ENCODE peak calls at places on chromosomes 2 and 18, in eight cellular contexts. One of them, this sample, is unnamed.

GRCh38 chr18:69484699-69485396 is 84.2 kb downstream of the DOK6 start:
- DNase-seq in effector memory CD8-positive, alpha-beta T cell: no peak
- DNase-seq in heart left ventricle: no peak
- DNase-seq in amniotic stem cell: no peak
- DNase-seq in astrocyte of the spinal cord: peak; percentile 45
- DNase-seq in GM13977: no peak
- DNase-seq in hypothalamus: no peak
- DNase-seq in A172: peak; percentile 5
- DNase-seq in this sample: no peak

GRCh38 chr2:222108957-222109595 is 189.7 kb downstream of the PAX3 start:
- DNase-seq in heart left ventricle: no peak
- DNase-seq in GM13977: no peak
- DNase-seq in A172: no peak
- DNase-seq in amniotic stem cell: no peak
- DNase-seq in hypothalamus: no peak
- DNase-seq in astrocyte of the spinal cord: no peak
- DNase-seq in effector memory CD8-positive, alpha-beta T cell: no peak
- DNase-seq in this sample: no peak

GRCh38 chr18:45621068-45621511 is 5.8 kb downstream of the SLC14A2 start:
- DNase-seq in hypothalamus: no peak
- DNase-seq in effector memory CD8-positive, alpha-beta T cell: peak; percentile 35
- DNase-seq in heart left ventricle: no peak
- DNase-seq in GM13977: peak; percentile 66
- DNase-seq in A172: no peak
- DNase-seq in astrocyte of the spinal cord: peak; percentile 52
- DNase-seq in amniotic stem cell: no peak
- DNase-seq in this sample: peak; percentile 56

GRCh38 chr2:106885981-106886915 is at the start of gene ST6GAL2:
- DNase-seq in GM13977: peak; percentile 25
- DNase-seq in astrocyte of the spinal cord: peak; percentile 37
- DNase-seq in A172: no peak
- DNase-seq in effector memory CD8-positive, alpha-beta T cell: no peak
- DNase-seq in hypothalamus: no peak
- DNase-seq in amniotic stem cell: no peak
- DNase-seq in heart left ventricle: peak; percentile 52
- DNase-seq in this sample: no peak

GRCh38 chr2:37985333-37985732 is 60.2 kb downstream of the RMDN2 start:
- DNase-seq in GM13977: peak; percentile 38
- DNase-seq in astrocyte of the spinal cord: peak; percentile 61
- DNase-seq in amniotic stem cell: no peak
- DNase-seq in effector memory CD8-positive, alpha-beta T cell: no peak
- DNase-seq in hypothalamus: no peak
- DNase-seq in A172: peak; percentile 13
- DNase-seq in heart left ventricle: no peak
- DNase-seq in this sample: no peak

GRCh38 chr2:230987137-230988020 is 8.5 kb upstream of the SPATA3 start:
- DNase-seq in A172: peak; percentile 56
- DNase-seq in effector memory CD8-positive, alpha-beta T cell: peak; percentile 79
- DNase-seq in GM13977: peak; percentile 92
- DNase-seq in astrocyte of the spinal cord: peak; percentile 61
- DNase-seq in amniotic stem cell: peak; percentile 8
- DNase-seq in hypothalamus: peak; percentile 42
- DNase-seq in heart left ventricle: peak; percentile 90
- DNase-seq in this sample: peak; percentile 63

GRCh38 chr2:234306426-234307173 is 190.3 kb downstream of the ARL4C start:
- DNase-seq in astrocyte of the spinal cord: no peak
- DNase-seq in hypothalamus: no peak
- DNase-seq in amniotic stem cell: no peak
- DNase-seq in A172: no peak
- DNase-seq in heart left ventricle: no peak
- DNase-seq in GM13977: no peak
- DNase-seq in effector memory CD8-positive, alpha-beta T cell: no peak
- DNase-seq in this sample: no peak

GRCh38 chr2:239285071-239285931 is 115.5 kb downstream of the HDAC4 start:
- DNase-seq in heart left ventricle: no peak
- DNase-seq in A172: no peak
- DNase-seq in effector memory CD8-positive, alpha-beta T cell: no peak
- DNase-seq in amniotic stem cell: no peak
- DNase-seq in GM13977: peak; percentile 66
- DNase-seq in astrocyte of the spinal cord: no peak
- DNase-seq in hypothalamus: no peak
- DNase-seq in this sample: no peak

GRCh38 chr2:241796610-241797138 is 12.3 kb upstream of the NEU4 start:
- DNase-seq in hypothalamus: no peak
- DNase-seq in A172: no peak
- DNase-seq in amniotic stem cell: no peak
- DNase-seq in astrocyte of the spinal cord: no peak
- DNase-seq in heart left ventricle: no peak
- DNase-seq in effector memory CD8-positive, alpha-beta T cell: peak; percentile 1
- DNase-seq in GM13977: peak; percentile 8
- DNase-seq in this sample: no peak

GRCh38 chr2:181431674-181432073 is 25.5 kb upstream of the ITGA4 start:
- DNase-seq in astrocyte of the spinal cord: no peak
- DNase-seq in hypothalamus: no peak
- DNase-seq in GM13977: no peak
- DNase-seq in effector memory CD8-positive, alpha-beta T cell: no peak
- DNase-seq in amniotic stem cell: no peak
- DNase-seq in heart left ventricle: no peak
- DNase-seq in A172: no peak
- DNase-seq in this sample: no peak

GRCh38 chr2:10036095-10036879 is 7.1 kb upstream of the KLF11 start:
- DNase-seq in A172: peak; percentile 98
- DNase-seq in effector memory CD8-positive, alpha-beta T cell: peak; percentile 47
- DNase-seq in heart left ventricle: peak; percentile 84
- DNase-seq in amniotic stem cell: peak; percentile 54
- DNase-seq in GM13977: no peak
- DNase-seq in hypothalamus: peak; percentile 62
- DNase-seq in astrocyte of the spinal cord: peak; percentile 59
- DNase-seq in this sample: peak; percentile 70

GRCh38 chr2:55155764-55156221 is 76.3 kb downstream of the CLHC1 start:
- DNase-seq in astrocyte of the spinal cord: peak; percentile 84
- DNase-seq in hypothalamus: no peak
- DNase-seq in amniotic stem cell: peak; percentile 55
- DNase-seq in heart left ventricle: no peak
- DNase-seq in GM13977: no peak
- DNase-seq in A172: peak; percentile 48
- DNase-seq in effector memory CD8-positive, alpha-beta T cell: no peak
- DNase-seq in this sample: no peak

GRCh38 chr2:191646612-191646902 is 31.4 kb upstream of the NABP1 start:
- DNase-seq in amniotic stem cell: no peak
- DNase-seq in hypothalamus: no peak
- DNase-seq in heart left ventricle: no peak
- DNase-seq in effector memory CD8-positive, alpha-beta T cell: no peak
- DNase-seq in astrocyte of the spinal cord: no peak
- DNase-seq in GM13977: no peak
- DNase-seq in A172: no peak
- DNase-seq in this sample: no peak

GRCh38 chr2:37523861-37524362 is 147.5 kb downstream of the CDC42EP3 start:
- DNase-seq in astrocyte of the spinal cord: peak; percentile 57
- DNase-seq in heart left ventricle: no peak
- DNase-seq in GM13977: no peak
- DNase-seq in effector memory CD8-positive, alpha-beta T cell: no peak
- DNase-seq in hypothalamus: no peak
- DNase-seq in amniotic stem cell: no peak
- DNase-seq in A172: peak; percentile 36
- DNase-seq in this sample: peak; percentile 56

GRCh38 chr2:129812071-129812470 is 167.4 kb upstream of the RAB6C start:
- DNase-seq in astrocyte of the spinal cord: no peak
- DNase-seq in heart left ventricle: no peak
- DNase-seq in effector memory CD8-positive, alpha-beta T cell: no peak
- DNase-seq in GM13977: peak; percentile 34
- DNase-seq in hypothalamus: no peak
- DNase-seq in A172: no peak
- DNase-seq in amniotic stem cell: no peak
- DNase-seq in this sample: no peak

GRCh38 chr18:303578-303977 is 35.7 kb upstream of the THOC1 start:
- DNase-seq in effector memory CD8-positive, alpha-beta T cell: no peak
- DNase-seq in heart left ventricle: no peak
- DNase-seq in GM13977: no peak
- DNase-seq in hypothalamus: no peak
- DNase-seq in amniotic stem cell: no peak
- DNase-seq in astrocyte of the spinal cord: no peak
- DNase-seq in A172: no peak
- DNase-seq in this sample: no peak

GRCh38 chr2:18209934-18210639 is 331.6 kb downstream of the KCNS3 start:
- DNase-seq in GM13977: no peak
- DNase-seq in hypothalamus: no peak
- DNase-seq in A172: peak; percentile 87
- DNase-seq in amniotic stem cell: no peak
- DNase-seq in heart left ventricle: no peak
- DNase-seq in effector memory CD8-positive, alpha-beta T cell: no peak
- DNase-seq in astrocyte of the spinal cord: peak; percentile 79
- DNase-seq in this sample: no peak

GRCh38 chr18:75176849-75177248 is 32.1 kb downstream of the PTGR3 start:
- DNase-seq in GM13977: no peak
- DNase-seq in heart left ventricle: no peak
- DNase-seq in effector memory CD8-positive, alpha-beta T cell: no peak
- DNase-seq in A172: no peak
- DNase-seq in hypothalamus: no peak
- DNase-seq in astrocyte of the spinal cord: no peak
- DNase-seq in amniotic stem cell: no peak
- DNase-seq in this sample: no peak

GRCh38 chr2:71299507-71299906 is 32.1 kb upstream of the ZNF638 start:
- DNase-seq in amniotic stem cell: peak; percentile 7
- DNase-seq in astrocyte of the spinal cord: peak; percentile 55
- DNase-seq in hypothalamus: no peak
- DNase-seq in GM13977: peak; percentile 50
- DNase-seq in A172: peak; percentile 33
- DNase-seq in heart left ventricle: no peak
- DNase-seq in effector memory CD8-positive, alpha-beta T cell: peak; percentile 12
- DNase-seq in this sample: no peak

GRCh38 chr2:52931660-52932059 is 835.9 kb upstream of the CHAC2 start:
- DNase-seq in hypothalamus: no peak
- DNase-seq in astrocyte of the spinal cord: no peak
- DNase-seq in GM13977: no peak
- DNase-seq in effector memory CD8-positive, alpha-beta T cell: no peak
- DNase-seq in amniotic stem cell: no peak
- DNase-seq in heart left ventricle: no peak
- DNase-seq in A172: no peak
- DNase-seq in this sample: no peak

GRCh38 chr2:228039752-228040534 is 141.5 kb downstream of the SPHKAP start:
- DNase-seq in effector memory CD8-positive, alpha-beta T cell: no peak
- DNase-seq in astrocyte of the spinal cord: peak; percentile 22
- DNase-seq in hypothalamus: no peak
- DNase-seq in heart left ventricle: no peak
- DNase-seq in A172: peak; percentile 22
- DNase-seq in GM13977: peak; percentile 17
- DNase-seq in amniotic stem cell: no peak
- DNase-seq in this sample: no peak

GRCh38 chr2:49289711-49290110 is 135.4 kb upstream of the FSHR start:
- DNase-seq in GM13977: no peak
- DNase-seq in effector memory CD8-positive, alpha-beta T cell: no peak
- DNase-seq in amniotic stem cell: no peak
- DNase-seq in astrocyte of the spinal cord: no peak
- DNase-seq in heart left ventricle: no peak
- DNase-seq in A172: no peak
- DNase-seq in hypothalamus: no peak
- DNase-seq in this sample: no peak

GRCh38 chr2:182038579-182038978 is 52.9 kb downstream of the PPP1R1C start:
- DNase-seq in amniotic stem cell: peak; percentile 47
- DNase-seq in hypothalamus: no peak
- DNase-seq in heart left ventricle: no peak
- DNase-seq in astrocyte of the spinal cord: peak; percentile 56
- DNase-seq in GM13977: no peak
- DNase-seq in A172: peak; percentile 77
- DNase-seq in effector memory CD8-positive, alpha-beta T cell: no peak
- DNase-seq in this sample: no peak

GRCh38 chr2:37892436-37893114 is 32.5 kb upstream of the RMDN2 start:
- DNase-seq in amniotic stem cell: no peak
- DNase-seq in effector memory CD8-positive, alpha-beta T cell: no peak
- DNase-seq in hypothalamus: no peak
- DNase-seq in GM13977: peak; percentile 58
- DNase-seq in heart left ventricle: no peak
- DNase-seq in astrocyte of the spinal cord: no peak
- DNase-seq in A172: peak; percentile 37
- DNase-seq in this sample: no peak

GRCh38 chr2:198401644-198402043 is 597.3 kb downstream of the PLCL1 start:
- DNase-seq in effector memory CD8-positive, alpha-beta T cell: no peak
- DNase-seq in astrocyte of the spinal cord: no peak
- DNase-seq in amniotic stem cell: no peak
- DNase-seq in hypothalamus: no peak
- DNase-seq in A172: no peak
- DNase-seq in GM13977: no peak
- DNase-seq in heart left ventricle: no peak
- DNase-seq in this sample: no peak

GRCh38 chr2:183579686-183580085 is 455.4 kb downstream of the NUP35 start:
- DNase-seq in amniotic stem cell: no peak
- DNase-seq in hypothalamus: no peak
- DNase-seq in astrocyte of the spinal cord: no peak
- DNase-seq in effector memory CD8-positive, alpha-beta T cell: no peak
- DNase-seq in GM13977: no peak
- DNase-seq in heart left ventricle: no peak
- DNase-seq in A172: peak; percentile 40
- DNase-seq in this sample: no peak

GRCh38 chr2:69453475-69454129 is 16.4 kb upstream of the NFU1 start:
- DNase-seq in heart left ventricle: no peak
- DNase-seq in A172: no peak
- DNase-seq in amniotic stem cell: no peak
- DNase-seq in effector memory CD8-positive, alpha-beta T cell: no peak
- DNase-seq in GM13977: peak; percentile 49
- DNase-seq in hypothalamus: no peak
- DNase-seq in astrocyte of the spinal cord: no peak
- DNase-seq in this sample: no peak

GRCh38 chr2:209383212-209383611 is 40.6 kb upstream of the MAP2 start:
- DNase-seq in effector memory CD8-positive, alpha-beta T cell: no peak
- DNase-seq in amniotic stem cell: no peak
- DNase-seq in heart left ventricle: no peak
- DNase-seq in hypothalamus: no peak
- DNase-seq in A172: peak; percentile 83
- DNase-seq in GM13977: no peak
- DNase-seq in astrocyte of the spinal cord: peak; percentile 80
- DNase-seq in this sample: no peak

This sample was measured in uterus.